ENCODE peak calls at places on chromosomes 12 and 14, in nine cellular contexts. P, I, K, F, Q, S, D, N and C are unnamed samples.

GRCh38 chr12:59459966-59460365 is 135.9 kb upstream of the SLC16A7 start:
- DNase-seq in P (no peak), I (no peak), K (no peak), F (peak), Q (peak), S (no peak), D (no peak), N (no peak), C (no peak)

GRCh38 chr12:6765634-6766581 is at the start of gene PTMS:
- DNase-seq in P (peak), I (peak), K (peak), F (peak), Q (peak), S (peak), D (peak), N (peak), C (peak)

GRCh38 chr14:34237677-34238076 is 224.4 kb downstream of the SPTSSA start:
- DNase-seq in P (no peak), I (no peak), K (no peak), F (no peak), Q (no peak), S (no peak), D (no peak), N (no peak), C (no peak)

GRCh38 chr14:64541261-64541970 is 875 bp downstream of the HSPA2 start:
- DNase-seq in P (no peak), I (peak), K (peak), F (peak), Q (no peak), S (no peak), D (peak), N (peak), C (no peak)

GRCh38 chr14:61438497-61438859 is 117.1 kb downstream of the PRKCH start:
- DNase-seq in P (no peak), I (peak), K (no peak), F (no peak), Q (no peak), S (no peak), D (no peak), N (no peak), C (no peak)

GRCh38 chr12:83461326-83461985 is 774.8 kb downstream of the TMTC2 start:
- DNase-seq in P (no peak), I (no peak), K (no peak), F (no peak), Q (no peak), S (peak), D (no peak), N (no peak), C (no peak)

GRCh38 chr12:108193922-108194321 is 64.8 kb downstream of the WSCD2 start:
- DNase-seq in P (peak), I (peak), K (no peak), F (peak), Q (peak), S (no peak), D (peak), N (peak), C (peak)

GRCh38 chr12:123010681-123011080 is 30.2 kb downstream of the ARL6IP4 start:
- DNase-seq in P (no peak), I (no peak), K (no peak), F (no peak), Q (no peak), S (no peak), D (no peak), N (no peak), C (no peak)

GRCh38 chr14:21163721-21164120 is 7.9 kb upstream of the OR5AU1 start:
- DNase-seq in P (no peak), I (no peak), K (no peak), F (no peak), Q (no peak), S (no peak), D (no peak), N (no peak), C (no peak)

GRCh38 chr12:104263580-104264358 is 39.8 kb upstream of the EID3 start:
- DNase-seq in P (no peak), I (no peak), K (no peak), F (no peak), Q (peak), S (peak), D (no peak), N (no peak), C (no peak)

GRCh38 chr12:49260165-49260564 is 4.7 kb upstream of the TUBA1C start:
- DNase-seq in P (no peak), I (no peak), K (no peak), F (no peak), Q (peak), S (peak), D (no peak), N (no peak), C (no peak)

GRCh38 chr12:124592481-124593160 is 25.2 kb upstream of the NCOR2 start:
- DNase-seq in P (no peak), I (no peak), K (peak), F (no peak), Q (no peak), S (no peak), D (no peak), N (no peak), C (no peak)

DNA sequence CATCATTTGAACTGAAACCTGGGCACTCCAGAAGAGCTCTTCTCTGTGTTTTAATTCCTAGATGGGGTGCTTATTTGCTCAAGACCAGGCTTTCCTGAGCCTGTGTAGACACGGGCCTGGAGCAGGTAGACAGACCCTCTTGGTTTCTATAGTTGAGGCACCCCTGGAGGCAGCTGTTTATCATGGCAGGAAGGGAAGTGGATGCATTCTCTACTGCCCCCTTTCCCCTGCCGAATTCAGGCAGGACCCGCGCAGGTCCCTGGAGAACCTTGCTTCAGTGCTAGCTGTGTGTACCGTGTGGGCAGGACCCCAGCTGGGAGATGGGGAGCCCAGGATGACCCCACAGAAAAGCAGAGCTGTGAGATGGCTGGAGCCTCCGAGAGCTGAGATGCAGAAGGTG is 6.0 kb downstream of the CACNA1C start:
- DNase-seq in P (no peak), I (no peak), K (no peak), F (peak), Q (no peak), S (no peak), D (no peak), N (no peak), C (no peak)
- TF ChIP-seq CTCF in P (no peak), I (no peak), K (no peak), F (peak), Q (no peak), S (no peak), D (no peak), N (no peak), C (no peak)

DNA sequence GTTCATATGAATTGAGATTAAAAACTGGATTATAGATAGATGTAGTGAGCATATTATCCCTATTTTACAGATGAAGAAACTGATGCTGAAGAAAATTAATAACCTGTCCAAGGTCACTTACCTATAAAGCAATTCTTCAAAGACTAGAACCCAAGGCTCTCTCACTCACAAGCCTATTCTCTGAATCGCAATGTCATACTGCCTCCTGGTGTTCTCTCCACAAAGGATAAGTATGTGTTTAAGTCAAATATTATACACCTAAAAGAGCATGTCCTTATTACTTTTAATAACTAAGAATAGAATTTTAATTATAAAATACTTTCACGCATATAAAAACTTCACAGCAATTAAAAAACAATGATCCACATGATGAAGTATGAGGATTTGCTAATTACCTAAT is 721.3 kb upstream of the USP15 start:
- DNase-seq in P (peak), I (peak), K (no peak), F (peak), Q (no peak), S (no peak), D (no peak), N (no peak), C (no peak)
- TF ChIP-seq CTCF in P (no peak), I (no peak), K (no peak), F (peak), Q (no peak), S (no peak), D (no peak), N (peak), C (peak)

GRCh38 chr12:109309441-109310246 is 560 bp upstream of the FOXN4 start:
- DNase-seq in P (no peak), I (no peak), K (no peak), F (peak), Q (no peak), S (no peak), D (no peak), N (no peak), C (no peak)

GRCh38 chr12:109310247-109311125 is 1.4 kb upstream of the FOXN4 start:
- DNase-seq in P (no peak), I (no peak), K (no peak), F (peak), Q (no peak), S (no peak), D (no peak), N (no peak), C (no peak)

GRCh38 chr12:109305547-109305946 is 3.5 kb downstream of the FOXN4 start:
- DNase-seq in P (no peak), I (no peak), K (no peak), F (no peak), Q (no peak), S (no peak), D (no peak), N (no peak), C (no peak)

GRCh38 chr12:109307051-109307450 is 2.0 kb downstream of the FOXN4 start:
- DNase-seq in P (no peak), I (no peak), K (no peak), F (no peak), Q (no peak), S (no peak), D (no peak), N (no peak), C (no peak)

GRCh38 chr12:109308534-109309440 is at the start of gene FOXN4:
- DNase-seq in P (peak), I (no peak), K (no peak), F (peak), Q (no peak), S (no peak), D (no peak), N (peak), C (peak)
- TF ChIP-seq CTCF in P (no peak), I (no peak), K (no peak), F (no peak), Q (no peak), S (no peak), D (no peak), N (no peak), C (peak)

DNA sequence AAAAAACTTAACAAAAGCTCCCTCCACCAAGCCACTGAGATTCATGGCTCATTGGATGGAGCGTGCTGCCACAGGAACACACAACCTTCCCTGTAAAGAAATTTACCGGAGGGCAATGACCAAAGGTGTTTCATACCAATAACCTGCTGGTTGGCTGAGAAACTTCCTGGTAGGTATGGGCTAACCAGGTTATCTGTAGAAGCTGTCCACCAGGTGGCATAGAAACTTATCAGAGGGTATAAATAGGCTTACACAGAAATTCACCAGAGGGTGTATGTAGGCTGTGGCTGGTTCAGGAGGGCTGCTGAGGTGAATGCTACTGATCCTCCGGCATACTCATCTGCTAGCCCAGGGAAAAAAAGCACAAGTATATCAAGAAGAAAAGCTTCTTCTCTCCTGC is 27.1 kb upstream of the MTERF2 start:
- DNase-seq in P (no peak), I (peak), K (peak), F (peak), Q (no peak), S (no peak), D (peak), N (no peak), C (no peak)
- TF ChIP-seq CTCF in P (peak), I (peak), K (peak), F (peak), Q (no peak), S (no peak), D (peak), N (no peak), C (no peak)

GRCh38 chr14:98172243-98172778 is 1099.7 kb downstream of the BCL11B start:
- DNase-seq in P (no peak), I (no peak), K (no peak), F (no peak), Q (no peak), S (no peak), D (no peak), N (no peak), C (no peak)

GRCh38 chr14:98173291-98173690 is 1098.7 kb downstream of the BCL11B start:
- DNase-seq in P (no peak), I (no peak), K (no peak), F (no peak), Q (no peak), S (no peak), D (no peak), N (no peak), C (no peak)

GRCh38 chr14:98170580-98170979 is 1101.4 kb downstream of the BCL11B start:
- DNase-seq in P (no peak), I (no peak), K (no peak), F (no peak), Q (no peak), S (no peak), D (no peak), N (no peak), C (no peak)

GRCh38 chr14:98174031-98174430 is 1098.0 kb downstream of the BCL11B start:
- DNase-seq in P (no peak), I (no peak), K (no peak), F (no peak), Q (no peak), S (no peak), D (no peak), N (no peak), C (no peak)

GRCh38 chr14:98171654-98172053 is 1100.3 kb downstream of the BCL11B start:
- DNase-seq in P (no peak), I (no peak), K (no peak), F (no peak), Q (no peak), S (no peak), D (no peak), N (no peak), C (no peak)
- TF ChIP-seq CTCF in P (no peak), I (no peak), K (no peak), F (no peak), Q (no peak), S (no peak), D (no peak), N (no peak), C (no peak)

GRCh38 chr14:104940526-104941150 is 16.0 kb downstream of the PLD4 start:
- DNase-seq in P (no peak), I (no peak), K (peak), F (peak), Q (peak), S (no peak), D (no peak), N (peak), C (no peak)
- TF ChIP-seq CTCF in P (no peak), I (no peak), K (no peak), F (peak), Q (no peak), S (peak), D (no peak), N (no peak), C (peak)

DNA sequence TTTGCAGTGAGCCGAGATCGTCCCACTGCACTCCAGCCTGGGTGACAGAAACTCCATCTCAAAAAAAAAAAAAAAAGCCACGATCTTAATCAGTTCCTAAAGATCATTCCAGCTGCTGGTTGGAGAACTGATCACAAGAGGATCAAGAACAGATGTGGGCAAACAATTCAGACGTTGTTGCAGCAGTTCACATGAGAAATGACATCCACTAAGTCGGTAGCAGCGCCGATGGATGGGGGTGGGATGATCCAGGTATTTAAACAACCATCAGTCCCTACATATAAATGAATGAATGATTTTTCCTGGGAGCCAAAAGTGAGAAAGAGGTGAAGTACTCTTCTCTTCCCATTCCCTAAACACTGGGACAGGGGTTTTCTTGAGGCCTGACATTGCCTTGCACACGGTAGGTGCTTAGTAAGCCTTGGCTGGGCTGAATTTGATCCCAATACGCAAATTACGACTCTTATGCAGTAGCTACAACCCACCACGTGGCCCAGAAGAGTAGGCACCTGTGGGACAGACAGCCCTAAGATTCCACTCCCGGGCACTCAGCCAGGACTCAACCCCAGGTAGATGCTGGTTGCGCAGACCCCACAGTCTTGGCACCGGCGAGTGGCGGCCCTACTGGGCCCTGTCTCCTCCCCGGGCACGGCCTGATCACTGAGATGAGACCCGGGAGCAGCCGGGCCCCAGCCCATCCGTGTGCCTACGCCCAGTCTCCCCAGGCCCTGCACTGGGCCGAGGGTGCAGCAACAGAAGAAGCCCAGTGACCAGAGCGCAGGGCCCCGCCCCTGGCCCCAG is 565 bp downstream of the SPRYD3 start:
- DNase-seq in P (no peak), I (no peak), K (peak), F (peak), Q (no peak), S (no peak), D (no peak), N (no peak), C (no peak)
- TF ChIP-seq CTCF in P (no peak), I (no peak), K (no peak), F (no peak), Q (no peak), S (no peak), D (no peak), N (peak), C (peak)